ENCODE peak calls at places on chromosomes 6 and 20, in five cellular contexts. V, C, Q, J and B are unnamed samples.
A peak's percentile ranks its signal among the peaks of the same experiment; 100 is the strongest.

GRCh38 chr6:113674075-113674474 is 183.1 kb upstream of the MARCKS start:
- DNase-seq in V (no peak), J (no peak), C (no peak), Q (no peak), B (no peak)

GRCh38 chr20:48406462-48407235 is 421.1 kb downstream of the PREX1 start:
- DNase-seq in Q (no peak), V (no peak), C (no peak), J (no peak), B (no peak)

GRCh38 chr6:19836799-19837510 is at the start of gene ID4:
- DNase-seq in C (peak; percentile 6), V (peak; percentile 97), J (no peak), Q (peak; percentile 99), B (no peak)

GRCh38 chr6:41757931-41758640 is 10.9 kb upstream of the PGC start:
- DNase-seq in J (no peak), V (no peak), Q (no peak), C (no peak), B (no peak)

GRCh38 chr6:158815379-158815724 is 3.8 kb downstream of the EZR start:
- DNase-seq in J (no peak), V (no peak), C (no peak), Q (no peak), B (no peak)

GRCh38 chr20:6395695-6396094 is 272.9 kb upstream of the FERMT1 start:
- DNase-seq in Q (peak; percentile 28), J (no peak), C (no peak), V (no peak), B (no peak)

GRCh38 chr6:56727097-56727845 is 84.6 kb upstream of the DST start:
- DNase-seq in Q (peak; percentile 54), V (no peak), J (no peak), C (no peak), B (no peak)

GRCh38 chr6:30647802-30648460 is 998 bp downstream of the C6orf136 start:
- DNase-seq in J (no peak), Q (no peak), V (no peak), C (no peak), B (no peak)

GRCh38 chr20:12775041-12775440 is 233.7 kb upstream of the SPTLC3 start:
- DNase-seq in Q (no peak), J (no peak), C (no peak), V (no peak), B (no peak)

GRCh38 chr6:111573118-111573883 is 32.4 kb downstream of the TRAF3IP2 start:
- DNase-seq in V (no peak), J (no peak), C (no peak), Q (peak; percentile 73), B (no peak)

GRCh38 chr20:57259179-57260021 is 7.0 kb downstream of the BMP7 start:
- DNase-seq in C (no peak), V (no peak), Q (no peak), J (no peak), B (no peak)

GRCh38 chr20:22691369-22692118 is 107.2 kb upstream of the FOXA2 start:
- DNase-seq in J (peak; percentile 91), Q (peak; percentile 81), C (peak; percentile 55), V (peak; percentile 92), B (peak; percentile 74)

GRCh38 chr20:5168582-5169396 is 42.0 kb downstream of the CDS2 start:
- DNase-seq in V (no peak), Q (peak; percentile 52), J (no peak), C (no peak), B (no peak)

GRCh38 chr6:21915707-21916399 is 322.3 kb downstream of the SOX4 start:
- DNase-seq in J (no peak), Q (peak; percentile 22), V (no peak), C (no peak), B (no peak)

GRCh38 chr6:125658759-125659431 is 90.5 kb upstream of the HEY2 start:
- DNase-seq in V (no peak), Q (peak; percentile 14), C (no peak), J (no peak), B (no peak)

GRCh38 chr20:53186630-53187029 is 214.5 kb downstream of the TSHZ2 start:
- DNase-seq in Q (no peak), J (no peak), C (no peak), V (no peak), B (no peak)

GRCh38 chr20:33653900-33654596 is 8.1 kb upstream of the C20orf144 start:
- DNase-seq in Q (no peak), C (no peak), V (no peak), J (peak; percentile 31), B (no peak)

GRCh38 chr6:33988121-33989015 is 157.5 kb downstream of the GRM4 start:
- DNase-seq in C (no peak), J (peak; percentile 45), V (no peak), Q (no peak), B (no peak)

GRCh38 chr20:47021850-47022249 is 127.2 kb downstream of the EYA2 start:
- DNase-seq in J (no peak), Q (no peak), V (no peak), C (no peak), B (no peak)

GRCh38 chr20:4234128-4234527 is 218.8 kb upstream of the RNF24 start:
- DNase-seq in V (no peak), J (no peak), C (no peak), Q (peak; percentile 91), B (no peak)